ENCODE peak calls at places on chromosomes 7 and 10, in five cellular contexts. One of them, this sample, is unnamed.

GRCh38 chr10:28797904-28798371 is 120.6 kb downstream of the BAMBI start:
- DNase-seq in CD8-positive, alpha-beta T cell: no peak
- DNase-seq in pancreas: no peak
- DNase-seq in GM10248: no peak
- DNase-seq in AG04450: no peak
- DNase-seq in this sample: no peak

GRCh38 chr10:21572578-21572977 is 38.5 kb downstream of the MLLT10 start:
- DNase-seq in pancreas: no peak
- DNase-seq in GM10248: no peak
- DNase-seq in AG04450: no peak
- DNase-seq in CD8-positive, alpha-beta T cell: no peak
- DNase-seq in this sample: no peak

GRCh38 chr7:32519763-32520162 is 24.5 kb downstream of the AVL9 start:
- DNase-seq in AG04450: no peak
- DNase-seq in GM10248: no peak
- DNase-seq in CD8-positive, alpha-beta T cell: no peak
- DNase-seq in pancreas: no peak
- DNase-seq in this sample: no peak

GRCh38 chr7:42597296-42597695 is 314.6 kb downstream of the C7orf25 start:
- DNase-seq in AG04450: no peak
- DNase-seq in CD8-positive, alpha-beta T cell: no peak
- DNase-seq in pancreas: no peak
- DNase-seq in GM10248: no peak
- DNase-seq in this sample: no peak

GRCh38 chr7:150373049-150373801 is 4.6 kb downstream of the REPIN1 start:
- DNase-seq in CD8-positive, alpha-beta T cell: no peak
- DNase-seq in GM10248: no peak
- DNase-seq in pancreas: no peak
- DNase-seq in AG04450: no peak
- DNase-seq in this sample: peak; percentile 23

GRCh38 chr10:132341781-132342180 is 9.8 kb downstream of the LRRC27 start:
- DNase-seq in GM10248: no peak
- DNase-seq in pancreas: no peak
- DNase-seq in CD8-positive, alpha-beta T cell: no peak
- DNase-seq in AG04450: no peak
- DNase-seq in this sample: no peak

GRCh38 chr10:71419002-71419540 is 22.4 kb downstream of the CDH23 start:
- DNase-seq in GM10248: no peak
- DNase-seq in AG04450: no peak
- DNase-seq in pancreas: no peak
- DNase-seq in CD8-positive, alpha-beta T cell: no peak
- DNase-seq in this sample: no peak

GRCh38 chr7:1700536-1701333 is 30.7 kb downstream of the ELFN1 start:
- DNase-seq in CD8-positive, alpha-beta T cell: no peak
- DNase-seq in GM10248: no peak
- DNase-seq in pancreas: peak; percentile 4
- DNase-seq in AG04450: no peak
- DNase-seq in this sample: no peak

GRCh38 chr7:2627258-2628136 is 4.3 kb upstream of the TTYH3 start:
- DNase-seq in AG04450: no peak
- DNase-seq in GM10248: no peak
- DNase-seq in pancreas: no peak
- DNase-seq in CD8-positive, alpha-beta T cell: no peak
- DNase-seq in this sample: no peak

GRCh38 chr10:112816033-112816430 is 134.0 kb upstream of the TCF7L2 start:
- DNase-seq in GM10248: no peak
- DNase-seq in CD8-positive, alpha-beta T cell: no peak
- DNase-seq in pancreas: no peak
- DNase-seq in AG04450: no peak
- DNase-seq in this sample: no peak

GRCh38 chr7:17401806-17402627 is 103.6 kb downstream of the AHR start:
- DNase-seq in GM10248: peak; percentile 35
- DNase-seq in CD8-positive, alpha-beta T cell: no peak
- DNase-seq in pancreas: no peak
- DNase-seq in AG04450: no peak
- DNase-seq in this sample: peak; percentile 31

GRCh38 chr10:76973515-76974289 is 663.9 kb downstream of the KCNMA1 start:
- DNase-seq in AG04450: peak; percentile 7
- DNase-seq in CD8-positive, alpha-beta T cell: no peak
- DNase-seq in pancreas: no peak
- DNase-seq in GM10248: no peak
- DNase-seq in this sample: no peak

GRCh38 chr10:109207361-109207760 is 716.0 kb downstream of the XPNPEP1 start:
- DNase-seq in CD8-positive, alpha-beta T cell: no peak
- DNase-seq in pancreas: no peak
- DNase-seq in GM10248: no peak
- DNase-seq in AG04450: no peak
- DNase-seq in this sample: no peak

GRCh38 chr7:881441-882234 is 5.3 kb downstream of the GET4 start:
- DNase-seq in CD8-positive, alpha-beta T cell: no peak
- DNase-seq in GM10248: no peak
- DNase-seq in pancreas: no peak
- DNase-seq in AG04450: no peak
- DNase-seq in this sample: no peak

GRCh38 chr7:20304366-20304765 is 26.3 kb upstream of the ITGB8 start:
- DNase-seq in AG04450: no peak
- DNase-seq in CD8-positive, alpha-beta T cell: no peak
- DNase-seq in GM10248: no peak
- DNase-seq in pancreas: no peak
- DNase-seq in this sample: no peak

GRCh38 chr10:110431659-110432058 is 66.0 kb upstream of the DUSP5 start:
- DNase-seq in CD8-positive, alpha-beta T cell: no peak
- DNase-seq in pancreas: no peak
- DNase-seq in AG04450: no peak
- DNase-seq in GM10248: no peak
- DNase-seq in this sample: no peak

GRCh38 chr10:35388682-35389081 is 52.4 kb downstream of the CCNY start:
- DNase-seq in pancreas: no peak
- DNase-seq in AG04450: no peak
- DNase-seq in CD8-positive, alpha-beta T cell: no peak
- DNase-seq in GM10248: no peak
- DNase-seq in this sample: no peak

GRCh38 chr7:96998765-96999164 is 6.6 kb upstream of the DLX6 start:
- DNase-seq in GM10248: no peak
- DNase-seq in CD8-positive, alpha-beta T cell: no peak
- DNase-seq in AG04450: no peak
- DNase-seq in pancreas: no peak
- DNase-seq in this sample: peak; percentile 7

GRCh38 chr7:151449990-151450389 is 10.0 kb upstream of the CRYGN start:
- DNase-seq in pancreas: no peak
- DNase-seq in AG04450: no peak
- DNase-seq in CD8-positive, alpha-beta T cell: no peak
- DNase-seq in GM10248: no peak
- DNase-seq in this sample: no peak

GRCh38 chr10:78004215-78005026 is 24.9 kb downstream of the POLR3A start:
- DNase-seq in AG04450: no peak
- DNase-seq in CD8-positive, alpha-beta T cell: no peak
- DNase-seq in GM10248: no peak
- DNase-seq in pancreas: no peak
- DNase-seq in this sample: no peak

GRCh38 chr10:58615237-58615935 is 102.7 kb downstream of the BICC1 start:
- DNase-seq in CD8-positive, alpha-beta T cell: no peak
- DNase-seq in AG04450: no peak
- DNase-seq in GM10248: no peak
- DNase-seq in pancreas: no peak
- DNase-seq in this sample: no peak

GRCh38 chr7:100632951-100633717 is 8.2 kb downstream of the TFR2 start:
- DNase-seq in GM10248: peak; percentile 79
- DNase-seq in pancreas: no peak
- DNase-seq in CD8-positive, alpha-beta T cell: peak; percentile 60
- DNase-seq in AG04450: no peak
- DNase-seq in this sample: peak; percentile 88

GRCh38 chr7:7795203-7795602 is 76.8 kb upstream of the RPA3 start:
- DNase-seq in CD8-positive, alpha-beta T cell: no peak
- DNase-seq in AG04450: no peak
- DNase-seq in GM10248: no peak
- DNase-seq in pancreas: no peak
- DNase-seq in this sample: no peak

GRCh38 chr10:122089343-122090015 is 100.5 kb downstream of the TACC2 start:
- DNase-seq in GM10248: no peak
- DNase-seq in pancreas: no peak
- DNase-seq in AG04450: no peak
- DNase-seq in CD8-positive, alpha-beta T cell: no peak
- DNase-seq in this sample: no peak

GRCh38 chr10:103276941-103277712 is at the start of gene INA:
- DNase-seq in CD8-positive, alpha-beta T cell: no peak
- DNase-seq in GM10248: peak; percentile 64
- DNase-seq in AG04450: no peak
- DNase-seq in pancreas: no peak
- DNase-seq in this sample: peak; percentile 69

GRCh38 chr10:118918689-118919088 is 110.8 kb upstream of the NANOS1 start:
- DNase-seq in pancreas: no peak
- DNase-seq in GM10248: no peak
- DNase-seq in CD8-positive, alpha-beta T cell: no peak
- DNase-seq in AG04450: no peak
- DNase-seq in this sample: no peak

GRCh38 chr7:128247108-128247507 is 6.0 kb downstream of the LEP start:
- DNase-seq in CD8-positive, alpha-beta T cell: no peak
- DNase-seq in AG04450: no peak
- DNase-seq in pancreas: no peak
- DNase-seq in GM10248: no peak
- DNase-seq in this sample: no peak

GRCh38 chr7:1537631-1538412 is 7.3 kb downstream of the MAFK start:
- DNase-seq in pancreas: peak; percentile 77
- DNase-seq in GM10248: no peak
- DNase-seq in CD8-positive, alpha-beta T cell: no peak
- DNase-seq in AG04450: peak; percentile 92
- DNase-seq in this sample: no peak

GRCh38 chr7:137987968-137988367 is 13.9 kb downstream of the CREB3L2 start:
- DNase-seq in CD8-positive, alpha-beta T cell: no peak
- DNase-seq in AG04450: no peak
- DNase-seq in GM10248: peak; percentile 47
- DNase-seq in pancreas: no peak
- DNase-seq in this sample: peak; percentile 20

DNA sequence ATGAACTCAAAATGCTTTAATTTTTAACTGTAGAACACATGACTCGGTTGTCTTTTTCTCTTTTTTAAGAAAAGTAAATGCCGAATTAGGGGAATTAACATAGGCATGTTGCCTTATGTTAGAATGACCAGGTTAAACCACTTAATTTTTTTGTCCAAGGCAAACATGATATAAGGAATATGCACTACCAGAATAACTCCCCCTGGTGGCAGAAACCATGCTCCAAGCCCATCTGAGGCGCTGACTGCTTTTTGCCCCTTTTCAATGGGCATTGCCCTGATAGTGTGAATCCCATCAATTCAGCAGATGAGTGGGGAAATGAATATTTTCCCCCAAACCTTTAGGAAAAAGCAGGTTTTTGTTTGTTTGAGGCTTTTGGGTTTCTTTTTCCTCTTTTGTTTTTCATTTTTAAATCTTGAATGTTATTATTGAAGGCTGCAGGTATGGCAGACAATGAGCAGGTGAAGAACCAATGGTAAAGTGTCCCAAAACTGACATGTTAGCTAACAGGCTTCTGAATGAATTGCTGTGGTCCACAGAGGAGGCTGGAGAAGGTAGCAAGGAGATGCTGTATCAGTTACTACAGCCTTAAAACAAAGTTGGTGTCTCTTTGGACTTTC is 284.3 kb downstream of the SORCS3 start:
- DNase-seq in GM10248: peak; percentile 20
- DNase-seq in pancreas: peak; percentile 30
- DNase-seq in CD8-positive, alpha-beta T cell: no peak
- DNase-seq in AG04450: no peak
- DNase-seq in this sample: peak; percentile 8
- TF ChIP-seq CTCF in GM10248: peak; percentile 68
- TF ChIP-seq CTCF in pancreas: peak; percentile 51
- TF ChIP-seq CTCF in CD8-positive, alpha-beta T cell: no peak
- TF ChIP-seq CTCF in AG04450: peak; percentile 31
- TF ChIP-seq CTCF in this sample: peak; percentile 72

GRCh38 chr7:156160811-156161210 is 348.5 kb upstream of the SHH start:
- DNase-seq in pancreas: no peak
- DNase-seq in CD8-positive, alpha-beta T cell: no peak
- DNase-seq in AG04450: no peak
- DNase-seq in GM10248: no peak
- DNase-seq in this sample: no peak
- TF ChIP-seq CTCF in pancreas: no peak
- TF ChIP-seq CTCF in CD8-positive, alpha-beta T cell: no peak
- TF ChIP-seq CTCF in AG04450: no peak
- TF ChIP-seq CTCF in GM10248: no peak
- TF ChIP-seq CTCF in this sample: no peak

GRCh38 chr7:159115601-159116501 is 28.8 kb downstream of the VIPR2 start:
- DNase-seq in GM10248: no peak
- DNase-seq in CD8-positive, alpha-beta T cell: no peak
- DNase-seq in pancreas: peak; percentile 91
- DNase-seq in AG04450: no peak
- DNase-seq in this sample: no peak
- TF ChIP-seq CTCF in GM10248: no peak
- TF ChIP-seq CTCF in CD8-positive, alpha-beta T cell: no peak
- TF ChIP-seq CTCF in pancreas: no peak
- TF ChIP-seq CTCF in AG04450: no peak
- TF ChIP-seq CTCF in this sample: no peak

GRCh38 chr7:131027287-131027773 is 293.3 kb upstream of the KLF14 start:
- DNase-seq in pancreas: no peak
- DNase-seq in AG04450: no peak
- DNase-seq in GM10248: peak; percentile 24
- DNase-seq in CD8-positive, alpha-beta T cell: peak; percentile 60
- DNase-seq in this sample: no peak
- TF ChIP-seq CTCF in pancreas: no peak
- TF ChIP-seq CTCF in AG04450: no peak
- TF ChIP-seq CTCF in GM10248: no peak
- TF ChIP-seq CTCF in CD8-positive, alpha-beta T cell: no peak
- TF ChIP-seq CTCF in this sample: no peak

GRCh38 chr7:50657341-50657873 is 92.2 kb upstream of the DDC start:
- DNase-seq in AG04450: no peak
- DNase-seq in CD8-positive, alpha-beta T cell: no peak
- DNase-seq in pancreas: no peak
- DNase-seq in GM10248: no peak
- DNase-seq in this sample: no peak
- TF ChIP-seq CTCF in AG04450: peak; percentile 11
- TF ChIP-seq CTCF in CD8-positive, alpha-beta T cell: no peak
- TF ChIP-seq CTCF in pancreas: no peak
- TF ChIP-seq CTCF in GM10248: no peak
- TF ChIP-seq CTCF in this sample: no peak

DNA sequence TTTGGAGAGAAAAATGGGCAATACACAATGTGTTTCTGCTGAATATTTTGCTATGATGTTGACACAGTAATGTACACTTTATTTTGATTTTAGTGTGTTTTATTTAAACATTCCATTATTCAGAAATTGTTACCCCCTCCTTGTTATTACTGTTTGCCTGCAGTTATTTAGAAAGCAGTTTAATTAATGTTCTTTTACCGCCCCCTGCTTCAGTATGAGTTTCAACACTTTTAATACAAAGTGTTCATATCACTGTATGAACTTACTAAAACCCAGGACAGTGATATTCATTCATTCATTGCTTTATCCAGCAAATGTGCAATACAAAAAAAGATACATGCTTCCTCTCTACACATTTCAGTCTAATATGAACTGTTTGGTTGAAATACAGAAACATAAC is 159.3 kb downstream of the AUTS2 start:
- DNase-seq in CD8-positive, alpha-beta T cell: no peak
- DNase-seq in pancreas: no peak
- DNase-seq in AG04450: no peak
- DNase-seq in GM10248: no peak
- DNase-seq in this sample: no peak
- TF ChIP-seq CTCF in CD8-positive, alpha-beta T cell: no peak
- TF ChIP-seq CTCF in pancreas: no peak
- TF ChIP-seq CTCF in AG04450: no peak
- TF ChIP-seq CTCF in GM10248: no peak
- TF ChIP-seq CTCF in this sample: no peak

This sample was measured in GM20000.